ENCODE peak calls at places on chromosome 17, in nine cellular contexts. T is uterus; X is MM.1S; L is IMR-90; R is prostate gland; W is cardiac muscle cell; C is CD8-positive, alpha-beta T cell; F is left lung; H is brain microvascular endothelial cell. E is an unnamed sample.
A peak's percentile ranks its signal among the peaks of the same experiment; 100 is the strongest.

GRCh38 chr17:7261377-7262191 is 694 bp downstream of the CLDN7 start:
- DNase-seq in T (no peak), F (peak; percentile 82), C (peak; percentile 41), X (no peak), R (no peak), L (no peak), W (no peak), H (no peak), E (no peak)

GRCh38 chr17:64174686-64175456 is 44.9 kb upstream of the ERN1 start:
- DNase-seq in R (no peak), T (no peak), C (no peak), L (peak; percentile 71), X (no peak), F (no peak), H (peak; percentile 22), W (peak; percentile 42), E (peak; percentile 80)

GRCh38 chr17:80481284-80482057 is 5.1 kb upstream of the NPTX1 start:
- DNase-seq in W (no peak), F (peak; percentile 66), T (no peak), R (no peak), H (no peak), C (no peak), X (no peak), L (no peak), E (no peak)

GRCh38 chr17:6853764-6854442 is 22.4 kb upstream of the TEKT1 start:
- DNase-seq in F (no peak), C (no peak), X (peak; percentile 83), W (no peak), H (no peak), T (no peak), L (no peak), R (no peak), E (no peak)

GRCh38 chr17:81417049-81417878 is 22.0 kb downstream of the BAHCC1 start:
- DNase-seq in X (no peak), L (no peak), C (no peak), R (no peak), T (peak; percentile 65), F (no peak), W (peak; percentile 37), H (no peak), E (peak; percentile 74)

GRCh38 chr17:78231991-78232759 is 744 bp downstream of the TMEM235 start:
- DNase-seq in F (peak; percentile 81), H (no peak), R (no peak), X (no peak), T (no peak), C (peak; percentile 18), W (no peak), L (no peak), E (no peak)

GRCh38 chr17:83183951-83184506 is 104.6 kb downstream of the METRNL start:
- DNase-seq in C (peak; percentile 1), W (no peak), L (no peak), X (no peak), H (no peak), F (peak; percentile 56), T (peak; percentile 28), R (no peak), E (no peak)

GRCh38 chr17:61997649-61998048 is 67.4 kb downstream of the MED13 start:
- DNase-seq in W (peak; percentile 27), R (peak; percentile 8), L (peak; percentile 83), H (no peak), X (no peak), T (no peak), F (no peak), C (no peak), E (peak; percentile 20)

GRCh38 chr17:56440391-56440790 is 153.1 kb upstream of the NOG start:
- DNase-seq in C (no peak), H (no peak), L (peak; percentile 24), T (no peak), F (no peak), X (no peak), W (no peak), R (no peak), E (no peak)

GRCh38 chr17:6361733-6362132 is 73.2 kb downstream of the AIPL1 start:
- DNase-seq in T (no peak), H (no peak), R (no peak), L (no peak), C (no peak), F (no peak), X (no peak), W (no peak), E (no peak)

GRCh38 chr17:8117367-8117979 is 841 bp downstream of the ALOXE3 start:
- DNase-seq in L (no peak), X (no peak), W (no peak), C (no peak), H (no peak), T (no peak), R (no peak), F (peak; percentile 7), E (no peak)

GRCh38 chr17:66654341-66654740 is 180.6 kb upstream of the CACNG5 start:
- DNase-seq in H (peak; percentile 39), X (no peak), L (peak; percentile 81), R (no peak), T (no peak), W (peak; percentile 63), C (no peak), F (no peak), E (no peak)

GRCh38 chr17:78995761-78996451 is 13.7 kb downstream of the CANT1 start:
- DNase-seq in C (no peak), F (no peak), W (no peak), R (peak; percentile 84), H (no peak), X (no peak), T (peak; percentile 15), L (no peak), E (no peak)

GRCh38 chr17:58337600-58338453 is 9.2 kb upstream of the TSPOAP1 start:
- DNase-seq in L (peak; percentile 96), X (peak; percentile 95), H (peak; percentile 69), F (peak; percentile 96), W (peak; percentile 96), T (peak; percentile 70), R (peak; percentile 20), C (peak; percentile 92), E (peak; percentile 72)
- TF ChIP-seq CTCF in L (peak; percentile 7), X (no peak), H (no peak), F (no peak), W (no peak), T (no peak), R (no peak), C (no peak), E (no peak)

DNA sequence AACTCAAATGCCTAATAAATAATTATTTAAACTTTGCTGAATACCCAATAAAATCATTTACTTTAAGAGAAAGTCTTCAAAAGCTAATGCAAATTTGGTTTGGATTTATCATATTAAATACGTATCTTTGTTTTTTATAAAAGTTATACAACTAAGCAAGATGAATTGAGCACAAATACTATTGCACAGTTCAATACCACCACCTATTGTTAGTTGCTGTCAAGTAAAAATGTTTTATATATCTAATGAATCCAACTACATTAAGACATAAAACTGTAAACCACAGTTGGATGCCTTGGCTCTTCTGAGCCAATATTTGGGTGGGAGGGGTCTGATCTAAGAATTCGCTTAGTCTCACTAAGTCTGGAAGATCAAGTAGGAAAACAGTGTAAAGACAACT is 7.7 kb downstream of the FBXL20 start:
- DNase-seq in X (no peak), F (no peak), C (no peak), W (peak; percentile 15), H (no peak), R (no peak), T (no peak), L (no peak), E (no peak)
- H3K4me3 ChIP-seq in X (no peak overlapping the region), F (no peak overlapping the region), C (no peak overlapping the region), W (no peak overlapping the region), H (no peak overlapping the region), R (no peak overlapping the region), T (no peak overlapping the region), L (no peak overlapping the region), E (no peak overlapping the region)

GRCh38 chr17:42027961-42028790 is 8.3 kb downstream of the NKIRAS2 start:
- DNase-seq in C (no peak), W (no peak), H (no peak), R (no peak), X (no peak), T (no peak), F (no peak), L (no peak), E (no peak)
- TF ChIP-seq CTCF in C (no peak), W (peak; percentile 37), H (peak; percentile 46), R (no peak), X (peak; percentile 14), T (no peak), F (no peak), L (peak; percentile 4), E (peak; percentile 25)

GRCh38 chr17:33038740-33039139 is 47.1 kb downstream of the SPACA3 start:
- DNase-seq in W (peak; percentile 86), H (no peak), R (no peak), C (no peak), T (peak; percentile 40), X (no peak), F (no peak), L (peak; percentile 15), E (no peak)
- H3K4me3 ChIP-seq in W (no peak overlapping the region), H (no peak overlapping the region), R (no peak overlapping the region), C (no peak overlapping the region), T (no peak overlapping the region), X (no peak overlapping the region), F (no peak overlapping the region), L (no peak overlapping the region), E (no peak overlapping the region)

GRCh38 chr17:44977065-44977464 is 9.0 kb upstream of the C1QL1 start:
- DNase-seq in F (no peak), H (no peak), C (no peak), X (no peak), T (no peak), R (no peak), L (no peak), W (no peak), E (no peak)
- TF ChIP-seq CTCF in F (no peak), H (no peak), C (no peak), X (peak; percentile 11), T (no peak), R (no peak), L (no peak), W (no peak), E (no peak)

DNA sequence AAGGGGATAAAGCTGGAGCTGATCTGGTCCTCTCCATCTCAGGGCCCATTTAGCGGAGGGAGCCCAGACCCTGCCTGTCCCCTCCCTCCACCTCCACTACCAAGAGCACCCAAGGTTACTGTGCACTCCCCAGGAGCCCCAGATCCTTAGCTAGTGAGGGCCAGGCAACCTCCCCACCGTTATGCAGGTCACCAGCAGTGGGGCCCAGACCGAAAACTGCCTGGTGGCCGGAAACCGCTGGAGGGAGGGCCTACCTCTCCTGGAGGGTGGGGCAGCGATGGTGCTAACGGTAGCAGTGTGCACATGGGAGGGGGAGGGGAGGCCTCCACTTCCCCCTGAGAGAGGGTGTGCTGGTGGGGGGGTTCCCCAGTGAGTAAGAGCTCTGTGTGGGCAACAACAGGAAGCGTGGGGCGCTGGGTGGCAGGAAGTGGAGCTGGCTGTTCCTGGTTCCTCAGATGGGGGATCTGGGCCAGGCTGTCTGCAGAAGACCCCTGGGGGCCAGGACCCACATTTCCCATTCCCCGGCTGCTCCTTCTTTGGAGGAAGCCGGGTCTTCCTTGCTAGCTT is 4.4 kb downstream of the FMNL1 start:
- DNase-seq in L (no peak), C (peak; percentile 98), T (peak; percentile 50), R (no peak), W (no peak), H (no peak), X (peak; percentile 96), F (peak; percentile 96), E (no peak)
- H3K4me3 ChIP-seq in L (no peak overlapping the region), C (peak overlapping the region; percentile 84), T (no peak overlapping the region), R (no peak overlapping the region), W (no peak overlapping the region), H (no peak overlapping the region), X (peak overlapping the region; percentile 98), F (peak overlapping the region; percentile 72), E (no peak overlapping the region)

E was measured in HFF-Myc.